ENCODE peak calls at places on chromosome 13, in five cellular contexts. L, Q, R, V and H are unnamed samples.
A peak's percentile ranks its signal among the peaks of the same experiment; 100 is the strongest.

GRCh38 chr13:20847298-20847697 is 55.2 kb downstream of the XPO4 start:
- DNase-seq in L (no peak), Q (no peak), R (no peak), V (no peak), H (no peak)

GRCh38 chr13:42594577-42595571 is 20.9 kb downstream of the TNFSF11 start:
- DNase-seq in L (peak; percentile 58), Q (peak; percentile 46), R (peak; percentile 61), V (no peak), H (peak; percentile 38)

GRCh38 chr13:64332048-64332447 is 2898.1 kb downstream of the PCDH9 start:
- DNase-seq in L (peak; percentile 5), Q (no peak), R (no peak), V (no peak), H (no peak)

GRCh38 chr13:46656786-46657185 is 103.8 kb downstream of the LRCH1 start:
- DNase-seq in L (no peak), Q (no peak), R (no peak), V (no peak), H (no peak)

GRCh38 chr13:73835138-73835721 is 299.0 kb downstream of the KLF12 start:
- DNase-seq in L (peak; percentile 33), Q (peak; percentile 30), R (peak; percentile 20), V (no peak), H (peak; percentile 16)

GRCh38 chr13:49110122-49110831 is 109.9 kb upstream of the MLNR start:
- DNase-seq in L (peak; percentile 68), Q (peak; percentile 66), R (peak; percentile 71), V (no peak), H (peak; percentile 83)

GRCh38 chr13:21800847-21801616 is 130.2 kb downstream of the FGF9 start:
- DNase-seq in L (no peak), Q (no peak), R (no peak), V (no peak), H (no peak)

GRCh38 chr13:40121711-40122110 is 466.2 kb downstream of the COG6 start:
- DNase-seq in L (no peak), Q (no peak), R (no peak), V (no peak), H (no peak)

GRCh38 chr13:80251403-80251802 is 89.5 kb downstream of the SPRY2 start:
- DNase-seq in L (no peak), Q (no peak), R (no peak), V (no peak), H (peak; percentile 59)

GRCh38 chr13:109989155-109989554 is 202.8 kb upstream of the IRS2 start:
- DNase-seq in L (no peak), Q (no peak), R (no peak), V (no peak), H (no peak)

GRCh38 chr13:40026741-40027140 is 371.3 kb downstream of the COG6 start:
- DNase-seq in L (no peak), Q (peak; percentile 62), R (no peak), V (no peak), H (no peak)

GRCh38 chr13:102394158-102395053 is 7.4 kb downstream of the FGF14 start:
- DNase-seq in L (peak; percentile 95), Q (peak; percentile 47), R (peak; percentile 77), V (peak; percentile 91), H (no peak)

GRCh38 chr13:47250141-47250540 is 353.3 kb upstream of the HTR2A start:
- DNase-seq in L (no peak), Q (no peak), R (no peak), V (no peak), H (no peak)

GRCh38 chr13:45412274-45413049 is 5.7 kb downstream of the SLC25A30 start:
- DNase-seq in L (no peak), Q (no peak), R (no peak), V (no peak), H (no peak)

GRCh38 chr13:45331981-45332830 is 8.8 kb downstream of the TPT1 start:
- DNase-seq in L (no peak), Q (no peak), R (no peak), V (no peak), H (no peak)

GRCh38 chr13:57629821-57630235 is 1.7 kb upstream of the PCDH17 start:
- DNase-seq in L (peak; percentile 95), Q (no peak), R (peak; percentile 11), V (peak; percentile 93), H (no peak)

GRCh38 chr13:99382428-99383133 is 75.4 kb upstream of the GPR183 start:
- DNase-seq in L (no peak), Q (no peak), R (no peak), V (no peak), H (no peak)

GRCh38 chr13:97855570-97855970 is 97.9 kb upstream of the IPO5 start:
- DNase-seq in L (peak; percentile 62), Q (peak; percentile 13), R (peak; percentile 58), V (no peak), H (peak; percentile 75)

GRCh38 chr13:35984287-35984686 is 146.9 kb downstream of the DCLK1 start:
- DNase-seq in L (no peak), Q (no peak), R (no peak), V (no peak), H (no peak)

GRCh38 chr13:41231786-41232185 is 31.6 kb downstream of the MTRF1 start:
- DNase-seq in L (no peak), Q (peak; percentile 24), R (no peak), V (no peak), H (no peak)

GRCh38 chr13:97429681-97430081 is 4.3 kb upstream of the RAP2A start:
- DNase-seq in L (no peak), Q (no peak), R (no peak), V (no peak), H (no peak)

GRCh38 chr13:80196756-80197155 is 144.2 kb downstream of the SPRY2 start:
- DNase-seq in L (no peak), Q (no peak), R (no peak), V (no peak), H (no peak)

GRCh38 chr13:79678100-79678499 is 197.1 kb downstream of the NDFIP2 start:
- DNase-seq in L (no peak), Q (no peak), R (no peak), V (no peak), H (no peak)

GRCh38 chr13:87671824-87672603 is 843 bp downstream of the SLITRK5 start:
- DNase-seq in L (peak; percentile 59), Q (no peak), R (no peak), V (no peak), H (no peak)

GRCh38 chr13:41707192-41707858 is 250.0 kb downstream of the RGCC start:
- DNase-seq in L (no peak), Q (no peak), R (no peak), V (no peak), H (no peak)

GRCh38 chr13:114142640-114143490 is 10.4 kb upstream of the RASA3 start:
- DNase-seq in L (peak; percentile 25), Q (no peak), R (peak; percentile 30), V (no peak), H (no peak)

GRCh38 chr13:20102776-20103175 is 58.1 kb downstream of the GJA3 start:
- DNase-seq in L (no peak), Q (no peak), R (no peak), V (no peak), H (no peak)

GRCh38 chr13:74570834-74571233 is 436.6 kb upstream of the KLF12 start:
- DNase-seq in L (no peak), Q (no peak), R (no peak), V (no peak), H (no peak)

GRCh38 chr13:110132178-110132975 is 174.6 kb downstream of the COL4A1 start:
- DNase-seq in L (peak; percentile 49), Q (no peak), R (no peak), V (no peak), H (no peak)

GRCh38 chr13:66344770-66345367 is 885.3 kb downstream of the PCDH9 start:
- DNase-seq in L (no peak), Q (no peak), R (no peak), V (no peak), H (no peak)

GRCh38 chr13:33441015-33441414 is 155.5 kb upstream of the STARD13 start:
- DNase-seq in L (peak; percentile 10), Q (no peak), R (no peak), V (no peak), H (peak; percentile 78)
- TF ChIP-seq JUND in L (no peak), Q (no peak), R (no peak), V (no peak), H (no peak)

GRCh38 chr13:100546713-100547405 is 41.7 kb downstream of the GGACT start:
- DNase-seq in L (peak; percentile 32), Q (no peak), R (no peak), V (no peak), H (no peak)

GRCh38 chr13:100545684-100546061 is 42.9 kb downstream of the GGACT start:
- DNase-seq in L (no peak), Q (no peak), R (no peak), V (no peak), H (no peak)

GRCh38 chr13:100542546-100543156 is 45.9 kb downstream of the GGACT start:
- DNase-seq in L (no peak), Q (peak; percentile 43), R (peak; percentile 10), V (no peak), H (peak; percentile 23)

GRCh38 chr13:100543872-100544602 is 44.6 kb downstream of the GGACT start:
- DNase-seq in L (no peak), Q (no peak), R (no peak), V (no peak), H (no peak)

DNA sequence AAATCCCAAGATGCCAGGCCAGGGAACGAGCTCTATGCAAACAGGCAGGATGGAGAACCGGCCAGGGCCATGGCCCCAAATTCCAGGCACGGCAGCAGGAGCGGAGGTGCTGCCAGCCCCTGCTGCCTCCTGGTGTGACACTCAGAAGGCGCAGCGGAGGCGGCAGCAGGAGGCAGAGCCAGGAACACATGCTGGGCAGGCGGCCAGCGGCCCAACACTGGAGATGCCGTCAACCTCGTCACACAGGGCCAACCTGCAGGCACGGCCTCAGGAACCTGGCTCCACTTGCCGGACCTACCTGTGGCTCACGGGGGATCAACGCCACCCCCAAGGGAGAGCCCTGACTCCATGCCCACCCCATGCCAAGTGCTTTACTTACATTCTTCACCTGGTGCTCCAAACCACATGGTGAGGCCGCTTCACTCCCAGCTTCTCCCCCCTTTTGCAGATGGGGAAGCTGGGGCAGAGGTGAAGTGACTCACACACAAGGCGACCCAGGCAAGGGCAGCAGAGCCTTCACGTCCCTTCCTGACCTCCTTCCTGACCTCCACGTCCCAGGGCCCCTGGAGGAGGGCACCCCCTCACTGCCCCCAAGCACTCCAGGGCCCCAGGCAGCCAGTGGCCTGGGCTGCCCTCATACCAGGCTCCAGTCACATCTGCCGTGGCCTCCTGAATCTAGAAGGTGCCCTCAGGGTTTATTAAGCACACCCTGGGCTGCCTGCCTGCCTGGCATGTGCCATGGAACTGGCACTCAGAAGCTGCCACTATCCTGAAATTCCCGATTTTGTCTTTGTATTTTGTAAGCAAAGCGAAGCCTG is 43.5 kb downstream of the GGACT start:
- DNase-seq in L (no peak), Q (no peak), R (no peak), V (no peak), H (no peak)
- TF ChIP-seq JUND in L (no peak), Q (no peak), R (no peak), V (no peak), H (no peak)

DNA sequence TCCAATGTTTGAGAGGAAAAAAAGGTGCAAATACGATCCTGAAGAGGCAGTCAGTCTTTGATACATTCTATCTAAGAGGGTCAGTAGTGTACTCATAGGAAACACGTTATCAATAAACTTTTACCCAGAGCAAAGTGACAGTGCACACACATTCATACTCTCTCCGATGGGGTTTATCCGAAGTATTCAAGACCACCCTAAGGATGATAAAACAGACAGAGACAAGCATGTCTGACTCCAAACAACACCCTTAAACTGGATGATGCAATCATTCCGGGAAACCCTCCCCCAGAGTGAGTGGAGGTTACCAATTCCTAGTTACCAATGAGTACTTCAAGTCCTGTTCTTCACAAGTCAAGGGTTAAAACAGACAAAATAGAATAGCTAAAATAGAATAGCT is 79.1 kb downstream of the DNAJC3 start:
- DNase-seq in L (no peak), Q (no peak), R (peak; percentile 15), V (no peak), H (no peak)
- TF ChIP-seq JUND in L (no peak), Q (no peak), R (peak; percentile 86), V (peak; percentile 68), H (no peak)

GRCh38 chr13:44013666-44014291 is 134.1 kb downstream of the LACC1 start:
- DNase-seq in L (no peak), Q (no peak), R (no peak), V (no peak), H (no peak)
- TF ChIP-seq JUND in L (peak; percentile 52), Q (no peak), R (no peak), V (no peak), H (no peak)